ENCODE peak calls at places on chromosomes 6 and 20, in six cellular contexts. S is BJ, F is left lung, H is MM.1S, K is A673, T is adrenal gland. R is an unnamed sample.

GRCh38 chr20:37627060-37627766 is 66.6 kb upstream of the CTNNBL1 start:
- DNase-seq in F (peak), S (no peak), K (peak), T (peak), H (peak), R (peak)

GRCh38 chr20:400451-401275 is 7.4 kb upstream of the RBCK1 start:
- DNase-seq in S (no peak), F (no peak), H (no peak), K (no peak), T (no peak), R (no peak)

GRCh38 chr6:12312736-12313135 is 22.6 kb downstream of the EDN1 start:
- DNase-seq in F (no peak), K (no peak), S (peak), T (no peak), H (no peak), R (no peak)

GRCh38 chr20:37528442-37529213 is 952 bp upstream of the BLCAP start:
- DNase-seq in S (no peak), T (peak), F (no peak), K (no peak), H (no peak), R (no peak)

GRCh38 chr6:167788531-167788903 is 38.2 kb upstream of the AFDN start:
- DNase-seq in S (no peak), K (peak), H (no peak), F (no peak), T (no peak), R (no peak)

GRCh38 chr6:129340983-129341382 is 369.0 kb downstream of the ARHGAP18 start:
- DNase-seq in K (no peak), F (no peak), T (no peak), H (no peak), S (peak), R (no peak)

GRCh38 chr6:47264775-47265184 is 44.9 kb downstream of the TNFRSF21 start:
- DNase-seq in S (no peak), H (no peak), T (no peak), K (no peak), F (no peak), R (no peak)

GRCh38 chr6:125789167-125789566 is 1.6 kb upstream of the NCOA7 start:
- DNase-seq in F (no peak), S (no peak), T (peak), H (no peak), K (peak), R (no peak)

GRCh38 chr20:44537993-44538392 is 16.1 kb upstream of the SERINC3 start:
- DNase-seq in K (no peak), S (no peak), F (no peak), H (no peak), T (no peak), R (no peak)

GRCh38 chr6:17446713-17447112 is 53.3 kb downstream of the CAP2 start:
- DNase-seq in H (no peak), S (no peak), T (no peak), K (no peak), F (no peak), R (no peak)

GRCh38 chr6:6823568-6824224 is 235.2 kb downstream of the LY86 start:
- DNase-seq in S (no peak), K (no peak), T (peak), H (no peak), F (no peak), R (no peak)

GRCh38 chr6:132270745-132271414 is 130.4 kb downstream of the MOXD1 start:
- DNase-seq in S (no peak), F (no peak), T (no peak), H (no peak), K (no peak), R (no peak)

GRCh38 chr6:143878272-143878760 is 14.0 kb downstream of the ZC2HC1B start:
- DNase-seq in S (no peak), T (no peak), K (no peak), F (no peak), H (no peak), R (no peak)

GRCh38 chr6:162736933-162737332 is 9.2 kb downstream of the PACRG start:
- DNase-seq in K (no peak), F (no peak), H (no peak), S (no peak), T (no peak), R (no peak)

GRCh38 chr6:150403458-150404245 is 34.8 kb downstream of the IYD start:
- DNase-seq in T (peak), K (peak), H (no peak), F (no peak), S (peak), R (no peak)

GRCh38 chr6:3801960-3802359 is 47.2 kb upstream of the FAM50B start:
- DNase-seq in S (no peak), T (no peak), F (no peak), H (no peak), K (no peak), R (no peak)

GRCh38 chr6:35955071-35955470 is 34.2 kb upstream of the SRPK1 start:
- DNase-seq in F (no peak), T (no peak), K (no peak), H (no peak), S (no peak), R (no peak)

GRCh38 chr6:35955521-35955920 is 34.6 kb upstream of the SRPK1 start:
- DNase-seq in K (no peak), H (no peak), T (no peak), F (no peak), S (no peak), R (no peak)

GRCh38 chr6:35960192-35960591 is 39.3 kb upstream of the SRPK1 start:
- DNase-seq in H (no peak), S (no peak), T (no peak), K (no peak), F (no peak), R (no peak)

GRCh38 chr6:35954335-35954734 is 33.4 kb upstream of the SRPK1 start:
- DNase-seq in T (no peak), S (no peak), F (no peak), K (no peak), H (no peak), R (no peak)

GRCh38 chr6:35955970-35956369 is 35.1 kb upstream of the SRPK1 start:
- DNase-seq in K (no peak), F (no peak), H (no peak), T (no peak), S (no peak), R (no peak)
- TF ChIP-seq CTCF in K (peak), F (no peak), H (no peak), T (no peak), S (peak), R (no peak)

DNA sequence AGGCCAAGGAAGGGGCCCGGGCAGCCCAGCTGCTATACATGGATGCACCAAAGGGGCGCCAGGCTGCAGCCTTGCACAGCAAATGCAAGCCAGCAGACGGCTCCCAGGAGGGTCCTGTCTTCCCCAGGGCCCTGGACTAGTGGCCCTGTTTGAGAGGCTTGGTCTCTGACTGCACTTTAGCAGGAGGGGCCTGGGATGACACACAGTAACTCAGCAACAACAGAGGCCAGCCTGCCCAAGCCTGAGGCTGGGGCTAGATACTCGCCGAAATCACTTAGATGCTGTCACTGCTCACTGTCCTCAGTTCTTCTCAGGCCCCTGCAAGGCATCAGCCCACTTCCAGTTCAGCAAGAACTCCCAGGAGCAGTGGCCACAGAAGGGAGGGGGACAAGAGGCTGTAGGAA is 73.5 kb downstream of the TRAM2 start:
- DNase-seq in S (no peak), H (no peak), K (no peak), F (no peak), T (no peak), R (no peak)
- TF ChIP-seq CTCF in S (peak), H (no peak), K (no peak), F (no peak), T (no peak), R (no peak)

GRCh38 chr20:33084722-33085121 is 5.3 kb downstream of the BPIFB4 start:
- DNase-seq in S (no peak), F (no peak), T (no peak), K (no peak), H (no peak), R (no peak)

GRCh38 chr20:33079267-33079666 is at the start of gene BPIFB4:
- DNase-seq in T (no peak), S (no peak), H (no peak), F (no peak), K (no peak), R (no peak)

GRCh38 chr20:33081411-33082154 is 2.1 kb downstream of the BPIFB4 start:
- DNase-seq in F (no peak), T (no peak), K (no peak), S (no peak), H (no peak), R (no peak)

GRCh38 chr20:33086052-33086722 is 6.7 kb downstream of the BPIFB4 start:
- DNase-seq in S (no peak), H (no peak), K (no peak), T (no peak), F (no peak), R (no peak)

DNA sequence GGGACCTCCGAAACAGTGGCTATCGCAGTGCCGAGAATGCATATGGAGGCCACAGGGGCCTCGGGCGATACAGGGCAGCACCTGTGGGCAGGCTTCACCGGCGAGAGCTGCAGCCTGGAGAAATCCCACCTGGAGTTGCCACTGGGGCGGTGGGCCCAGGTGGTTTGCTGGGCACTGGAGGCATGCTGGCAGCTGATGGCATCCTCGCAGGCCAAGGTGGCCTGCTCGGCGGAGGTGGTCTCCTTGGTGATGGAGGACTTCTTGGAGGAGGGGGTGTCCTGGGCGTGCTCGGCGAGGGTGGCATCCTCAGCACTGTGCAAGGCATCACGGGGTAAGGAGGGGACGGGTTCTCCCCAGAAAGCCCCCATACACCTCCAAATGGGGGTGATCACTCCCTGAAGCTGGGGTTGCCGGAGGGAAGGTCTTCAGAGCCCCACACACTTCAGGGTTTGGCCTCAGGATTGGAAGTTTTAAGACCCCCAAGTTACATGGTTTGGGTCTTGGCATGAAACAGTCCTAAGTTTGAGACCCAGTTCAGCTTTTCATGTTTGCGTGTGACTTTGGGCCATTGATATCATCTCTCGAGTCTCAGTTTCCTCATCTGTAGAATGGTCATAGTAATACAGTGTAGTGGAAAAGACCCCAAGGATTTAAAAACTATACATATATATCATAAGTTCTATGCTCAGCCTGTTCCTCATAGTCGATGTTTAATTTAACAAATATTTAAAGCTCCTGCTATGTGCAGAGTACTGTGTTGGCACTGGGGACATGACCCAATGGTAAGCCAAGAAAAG is 4.3 kb downstream of the BPIFB4 start:
- DNase-seq in K (no peak), T (no peak), H (no peak), F (no peak), S (no peak), R (no peak)
- TF ChIP-seq CTCF in K (no peak), T (no peak), H (no peak), F (no peak), S (no peak), R (no peak)

GRCh38 chr6:5076931-5077330 is 8.2 kb upstream of the PPP1R3G start:
- DNase-seq in F (no peak), K (no peak), S (no peak), T (no peak), H (no peak), R (no peak)

GRCh38 chr6:5081182-5081581 is 4.0 kb upstream of the PPP1R3G start:
- DNase-seq in T (no peak), F (no peak), K (no peak), S (no peak), H (no peak), R (no peak)

GRCh38 chr6:5080574-5080973 is 4.6 kb upstream of the PPP1R3G start:
- DNase-seq in S (no peak), F (no peak), T (no peak), H (no peak), K (no peak), R (no peak)

GRCh38 chr6:5079692-5080091 is 5.4 kb upstream of the PPP1R3G start:
- DNase-seq in F (no peak), H (no peak), K (no peak), S (no peak), T (no peak), R (no peak)

GRCh38 chr6:5078121-5078695 is 6.9 kb upstream of the PPP1R3G start:
- DNase-seq in K (peak), F (no peak), H (no peak), S (no peak), T (no peak), R (no peak)
- TF ChIP-seq CTCF in K (peak), F (no peak), H (no peak), S (no peak), T (no peak), R (no peak)

R was measured in CD4-positive, alpha-beta T cell.